ENCODE peak calls at places on chromosomes 12 and 14, in four cellular contexts. H is K562, U is H1, F is HepG2. D is an unnamed sample.

GRCh38 chr12:108793756-108794441 is 62.6 kb upstream of the CORO1C start:
- DNase-seq in H (no peak), U (no peak), F (peak; percentile 64), D (no peak)

GRCh38 chr12:21502164-21502496 is 541 bp downstream of the GOLT1B start:
- DNase-seq in H (peak; percentile 34), U (no peak), F (peak; percentile 11), D (peak; percentile 34)

GRCh38 chr12:109910969-109911348 is 10.9 kb downstream of the TCHP start:
- DNase-seq in H (peak; percentile 75), U (peak; percentile 87), F (peak; percentile 55), D (peak; percentile 20)

GRCh38 chr12:124909831-124910560 is 4.5 kb downstream of the UBC start:
- DNase-seq in H (peak; percentile 41), U (no peak), F (no peak), D (peak; percentile 48)

GRCh38 chr14:64246688-64247087 is 47.5 kb downstream of the ESR2 start:
- DNase-seq in H (no peak), U (no peak), F (no peak), D (no peak)

GRCh38 chr12:109681986-109682707 is 31.5 kb upstream of the FAM222A start:
- DNase-seq in H (no peak), U (no peak), F (no peak), D (no peak)

GRCh38 chr14:61516957-61517356 is 178.4 kb upstream of the HIF1A start:
- DNase-seq in H (no peak), U (no peak), F (no peak), D (no peak)

GRCh38 chr12:41510470-41510869 is 322.4 kb downstream of the PDZRN4 start:
- DNase-seq in H (no peak), U (no peak), F (no peak), D (no peak)

GRCh38 chr12:10855807-10856206 is 6.5 kb upstream of the PRR4 start:
- DNase-seq in H (no peak), U (no peak), F (no peak), D (no peak)

GRCh38 chr12:16437281-16437816 is 89.9 kb downstream of the MGST1 start:
- DNase-seq in H (no peak), U (no peak), F (no peak), D (no peak)

GRCh38 chr12:25960176-25960575 is 1.7 kb downstream of the RASSF8 start:
- DNase-seq in H (no peak), U (no peak), F (no peak), D (peak; percentile 28)

GRCh38 chr12:459430-460258 is at the start of gene B4GALNT3:
- DNase-seq in H (peak; percentile 21), U (peak; percentile 82), F (no peak), D (no peak)

GRCh38 chr12:52191841-52192791 is at the start of gene KRT80:
- DNase-seq in H (no peak), U (no peak), F (peak; percentile 86), D (peak; percentile 99)

GRCh38 chr14:52551696-52552062 is 626 bp downstream of the TXNDC16 start:
- DNase-seq in H (peak; percentile 39), U (no peak), F (peak; percentile 32), D (peak; percentile 39)

GRCh38 chr12:2681426-2682205 is 113.2 kb upstream of the FKBP4 start:
- DNase-seq in H (no peak), U (no peak), F (no peak), D (no peak)

GRCh38 chr12:23204933-23205778 is 580.2 kb downstream of the ETNK1 start:
- DNase-seq in H (peak; percentile 63), U (no peak), F (peak; percentile 54), D (peak; percentile 67)

GRCh38 chr14:102980409-102980810 is 57.9 kb downstream of the AMN start:
- DNase-seq in H (no peak), U (no peak), F (no peak), D (no peak)

GRCh38 chr14:71187633-71188356 is 280.5 kb downstream of the PCNX1 start:
- DNase-seq in H (no peak), U (no peak), F (no peak), D (no peak)

GRCh38 chr14:104865069-104865630 is at the start of gene CEP170B:
- DNase-seq in H (peak; percentile 40), U (no peak), F (no peak), D (peak; percentile 21)

GRCh38 chr12:6335451-6336078 is 6.3 kb downstream of the TNFRSF1A start:
- DNase-seq in H (peak; percentile 85), U (peak; percentile 70), F (peak; percentile 90), D (peak; percentile 88)

GRCh38 chr12:123063535-123063934 is 83.1 kb downstream of the ARL6IP4 start:
- DNase-seq in H (peak; percentile 70), U (peak; percentile 73), F (peak; percentile 39), D (peak; percentile 28)

GRCh38 chr12:95723693-95724384 is 66.7 kb downstream of the NTN4 start:
- DNase-seq in H (no peak), U (no peak), F (no peak), D (no peak)

GRCh38 chr12:122082621-122083356 is 4.2 kb downstream of the MLXIP start:
- DNase-seq in H (peak; percentile 73), U (no peak), F (no peak), D (no peak)

GRCh38 chr14:35390577-35391387 is 13.8 kb downstream of the NFKBIA start:
- DNase-seq in H (peak; percentile 87), U (no peak), F (no peak), D (no peak)

GRCh38 chr12:127516467-127516866 is 750.5 kb upstream of the TMEM132C start:
- DNase-seq in H (no peak), U (no peak), F (no peak), D (peak; percentile 10)

GRCh38 chr12:103455020-103455763 is 40.6 kb downstream of the C12orf42 start:
- DNase-seq in H (no peak), U (no peak), F (no peak), D (no peak)

GRCh38 chr12:121753844-121754264 is 39.6 kb downstream of the RHOF start:
- DNase-seq in H (no peak), U (no peak), F (no peak), D (no peak)

GRCh38 chr12:109836916-109837315 is 3.7 kb upstream of the TRPV4 start:
- DNase-seq in H (no peak), U (no peak), F (no peak), D (peak; percentile 25)

DNA sequence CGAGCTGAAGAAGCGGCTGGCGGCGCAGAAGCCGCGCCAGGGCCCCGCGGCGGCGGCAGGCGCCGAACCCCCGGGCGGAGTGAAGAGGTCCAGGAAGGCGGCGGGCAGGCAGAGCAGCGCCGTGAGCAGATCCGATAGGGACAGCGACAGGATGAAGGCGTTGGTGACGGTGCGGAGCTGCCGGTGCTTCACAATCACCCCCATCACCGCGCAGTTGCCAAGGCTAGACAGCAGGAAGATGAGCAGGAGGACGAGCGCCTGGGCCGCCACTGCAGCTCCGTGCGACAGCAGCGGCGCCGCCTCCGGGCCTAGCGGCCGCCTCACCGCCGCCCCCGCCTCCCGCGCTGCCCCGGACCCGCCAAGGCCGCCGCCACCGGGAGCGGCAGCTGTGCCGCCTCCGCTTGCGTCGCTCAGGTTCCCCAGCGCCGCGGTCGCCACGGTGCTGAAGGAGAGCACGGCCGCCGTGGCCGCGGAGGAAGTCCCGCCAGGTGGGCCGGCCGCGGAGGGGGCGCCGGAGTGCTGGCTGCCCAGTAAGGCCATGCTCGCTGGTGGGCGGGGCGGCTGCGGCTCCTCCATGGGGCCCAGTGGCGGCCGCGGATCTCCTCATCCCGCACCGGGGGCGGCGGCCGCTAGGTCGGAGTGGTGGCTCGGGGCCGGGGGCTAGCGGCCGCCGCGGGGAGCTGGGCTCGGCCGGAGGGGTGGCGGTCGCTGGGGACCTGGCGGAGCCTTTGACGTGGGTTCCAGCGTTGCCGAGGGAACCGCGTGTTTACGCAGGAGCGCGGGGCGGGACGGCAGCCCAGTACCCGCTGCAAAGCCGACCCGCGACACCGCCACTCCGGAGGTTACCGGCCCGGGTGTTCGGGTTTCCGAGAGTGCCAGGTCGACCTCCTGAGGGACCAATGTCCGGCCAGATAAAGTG is at the start of gene GPR135:
- DNase-seq in H (no peak), U (peak; percentile 79), F (peak; percentile 24), D (peak; percentile 56)
- TF ChIP-seq MAFK in H (no peak), U (no peak), F (no peak), D (no peak)

DNA sequence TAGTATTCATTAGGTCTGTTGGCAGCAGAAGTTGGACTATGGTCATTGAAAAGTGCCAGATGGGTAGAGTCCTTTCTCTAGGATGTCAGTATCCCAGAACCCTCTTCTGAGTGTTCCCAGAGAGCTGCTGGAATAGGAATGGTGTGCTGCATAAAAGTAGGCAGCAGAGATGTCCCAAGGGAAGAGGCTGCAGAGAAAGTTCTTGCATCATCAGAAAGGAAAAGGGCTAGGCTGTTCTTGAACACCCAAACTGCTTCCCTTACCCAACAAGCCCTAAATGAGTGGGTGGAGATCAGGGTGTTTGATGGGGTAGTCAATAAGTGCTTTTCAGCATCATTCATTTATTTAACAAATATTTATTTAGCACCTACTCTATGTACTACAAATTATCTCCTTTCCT is 3.4 kb downstream of the DGKA start:
- DNase-seq in H (no peak), U (no peak), F (no peak), D (no peak)
- H3K9ac ChIP-seq in H (no peak overlapping the region), U (no peak overlapping the region), F (no peak overlapping the region), D (no peak overlapping the region)

DNA sequence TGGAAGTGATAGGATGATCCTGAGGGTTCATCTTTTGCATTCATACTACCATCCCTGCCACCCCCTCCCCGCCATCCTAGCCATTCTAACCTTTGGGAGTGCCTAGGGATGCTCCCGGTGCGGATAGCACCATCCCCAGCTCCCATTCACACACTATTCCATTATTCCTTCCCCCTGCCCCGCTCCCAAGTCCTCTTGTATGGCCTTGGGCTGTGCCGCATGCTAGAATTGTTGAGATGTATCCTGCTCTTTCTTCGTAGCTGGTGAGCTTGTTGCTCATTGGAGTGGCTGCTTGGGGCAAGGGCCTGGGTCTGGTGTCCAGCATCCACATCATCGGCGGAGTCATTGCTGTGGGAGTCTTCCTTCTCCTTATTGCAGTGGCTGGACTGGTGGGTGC is 644 bp downstream of the TSPAN31 start:
- DNase-seq in H (peak; percentile 50), U (no peak), F (no peak), D (peak; percentile 7)
- TF ChIP-seq POLR2A in H (peak; percentile 76), U (no peak), F (no peak), D (no peak)

GRCh38 chr14:81436296-81437138 is 36.4 kb upstream of the STON2 start:
- DNase-seq in H (peak; percentile 86), U (peak; percentile 87), F (peak; percentile 54), D (peak; percentile 45)
- TF ChIP-seq MAFK in H (no peak), U (no peak), F (no peak), D (no peak)

D was measured in IMR-90.